ENCODE peak calls at places on chromosome 17, in five cellular contexts. L, R, W, Z and P are unnamed samples.

GRCh38 chr17:32671891-32672290 is 185.1 kb downstream of the CDK5R1 start:
- DNase-seq in L (no peak), R (no peak), W (no peak), Z (no peak), P (no peak)

GRCh38 chr17:28958820-28959455 is 7.6 kb upstream of the PHF12 start:
- DNase-seq in L (no peak), R (no peak), W (no peak), Z (no peak), P (no peak)

GRCh38 chr17:59267776-59268175 is 47.5 kb downstream of the GDPD1 start:
- DNase-seq in L (no peak), R (no peak), W (no peak), Z (no peak), P (no peak)

GRCh38 chr17:67121317-67121887 is 77.0 kb downstream of the CACNG1 start:
- DNase-seq in L (no peak), R (no peak), W (no peak), Z (no peak), P (no peak)

GRCh38 chr17:81238815-81239713 is at the start of the genes NDUFAF8 and TEPSIN:
- DNase-seq in L (peak), R (peak), W (peak), Z (peak), P (peak)

GRCh38 chr17:64217249-64217652 is 45.8 kb downstream of the TEX2 start:
- DNase-seq in L (no peak), R (peak), W (no peak), Z (no peak), P (no peak)

GRCh38 chr17:68319420-68320162 is 28.3 kb downstream of the ARSG start:
- DNase-seq in L (no peak), R (no peak), W (no peak), Z (peak), P (no peak)

GRCh38 chr17:43574896-43575525 is 28.9 kb upstream of the ETV4 start:
- DNase-seq in L (no peak), R (no peak), W (no peak), Z (no peak), P (no peak)

GRCh38 chr17:4648741-4649140 is 7.3 kb upstream of the ALOX15 start:
- DNase-seq in L (no peak), R (peak), W (no peak), Z (no peak), P (no peak)

GRCh38 chr17:28746611-28747045 is 2.8 kb downstream of the TRAF4 start:
- DNase-seq in L (no peak), R (no peak), W (no peak), Z (no peak), P (no peak)

GRCh38 chr17:499836-500543 is 147.4 kb upstream of the RPH3AL start:
- DNase-seq in L (no peak), R (no peak), W (no peak), Z (no peak), P (peak)

GRCh38 chr17:36722121-36722902 is 120.9 kb downstream of the MRM1 start:
- DNase-seq in L (peak), R (no peak), W (no peak), Z (no peak), P (no peak)

GRCh38 chr17:73358668-73359067 is 46.9 kb upstream of the CDC42EP4 start:
- DNase-seq in L (no peak), R (no peak), W (no peak), Z (no peak), P (no peak)

GRCh38 chr17:81868674-81869220 is 2.4 kb downstream of the ARHGDIA start:
- DNase-seq in L (peak), R (peak), W (peak), Z (no peak), P (peak)

GRCh38 chr17:61594294-61594825 is 3.3 kb upstream of the NACA2 start:
- DNase-seq in L (no peak), R (no peak), W (no peak), Z (no peak), P (no peak)

GRCh38 chr17:31919802-31920525 is 16.8 kb upstream of the SUZ12 start:
- DNase-seq in L (no peak), R (peak), W (no peak), Z (no peak), P (no peak)

GRCh38 chr17:57432507-57433277 is 176.4 kb downstream of the MSI2 start:
- DNase-seq in L (no peak), R (no peak), W (no peak), Z (no peak), P (no peak)

GRCh38 chr17:80720624-80721577 is 176.3 kb downstream of the RPTOR start:
- DNase-seq in L (no peak), R (no peak), W (no peak), Z (no peak), P (no peak)

GRCh38 chr17:4892499-4893221 is 6.7 kb upstream of the C17orf107 start:
- DNase-seq in L (no peak), R (no peak), W (no peak), Z (no peak), P (no peak)

GRCh38 chr17:6393368-6393952 is 41.5 kb downstream of the AIPL1 start:
- DNase-seq in L (no peak), R (peak), W (no peak), Z (no peak), P (no peak)

GRCh38 chr17:20922128-20922670 is 120.6 kb downstream of the USP22 start:
- DNase-seq in L (peak), R (no peak), W (no peak), Z (no peak), P (no peak)

GRCh38 chr17:69960755-69961154 is 114.3 kb upstream of the KCNJ16 start:
- DNase-seq in L (no peak), R (no peak), W (no peak), Z (no peak), P (no peak)

GRCh38 chr17:6567528-6568185 is 11.3 kb upstream of the PITPNM3 start:
- DNase-seq in L (no peak), R (no peak), W (peak), Z (no peak), P (no peak)

GRCh38 chr17:1724869-1725641 is 551 bp downstream of the WDR81 start:
- DNase-seq in L (no peak), R (no peak), W (peak), Z (no peak), P (peak)

GRCh38 chr17:57586099-57586702 is 158.9 kb downstream of the CCDC182 start:
- DNase-seq in L (no peak), R (no peak), W (peak), Z (no peak), P (no peak)

GRCh38 chr17:1412185-1413110 is 12.4 kb upstream of the YWHAE start:
- DNase-seq in L (no peak), R (peak), W (no peak), Z (no peak), P (no peak)

GRCh38 chr17:73003487-73003886 is 89.0 kb downstream of the SLC39A11 start:
- DNase-seq in L (no peak), R (peak), W (no peak), Z (no peak), P (no peak)

GRCh38 chr17:9814337-9814945 is 7.4 kb downstream of the GSG1L2 start:
- DNase-seq in L (no peak), R (no peak), W (no peak), Z (no peak), P (no peak)

GRCh38 chr17:75778861-75779249 is 5.8 kb upstream of the UNK start:
- DNase-seq in L (no peak), R (peak), W (no peak), Z (no peak), P (no peak)

GRCh38 chr17:29571883-29572681 is 3.6 kb downstream of the TP53I13 start:
- DNase-seq in L (no peak), R (no peak), W (peak), Z (no peak), P (no peak)

GRCh38 chr17:80889897-80890550 is 101.6 kb upstream of the CHMP6 start:
- DNase-seq in L (no peak), R (no peak), W (no peak), Z (no peak), P (no peak)

GRCh38 chr17:9052921-9053320 is 31.6 kb downstream of the NTN1 start:
- DNase-seq in L (no peak), R (no peak), W (no peak), Z (no peak), P (no peak)

GRCh38 chr17:35152741-35153140 is 5.1 kb downstream of the UNC45B start:
- DNase-seq in L (no peak), R (no peak), W (no peak), Z (no peak), P (no peak)

GRCh38 chr17:34639706-34640425 is 60.5 kb downstream of the TMEM132E start:
- DNase-seq in L (no peak), R (no peak), W (no peak), Z (no peak), P (no peak)

DNA sequence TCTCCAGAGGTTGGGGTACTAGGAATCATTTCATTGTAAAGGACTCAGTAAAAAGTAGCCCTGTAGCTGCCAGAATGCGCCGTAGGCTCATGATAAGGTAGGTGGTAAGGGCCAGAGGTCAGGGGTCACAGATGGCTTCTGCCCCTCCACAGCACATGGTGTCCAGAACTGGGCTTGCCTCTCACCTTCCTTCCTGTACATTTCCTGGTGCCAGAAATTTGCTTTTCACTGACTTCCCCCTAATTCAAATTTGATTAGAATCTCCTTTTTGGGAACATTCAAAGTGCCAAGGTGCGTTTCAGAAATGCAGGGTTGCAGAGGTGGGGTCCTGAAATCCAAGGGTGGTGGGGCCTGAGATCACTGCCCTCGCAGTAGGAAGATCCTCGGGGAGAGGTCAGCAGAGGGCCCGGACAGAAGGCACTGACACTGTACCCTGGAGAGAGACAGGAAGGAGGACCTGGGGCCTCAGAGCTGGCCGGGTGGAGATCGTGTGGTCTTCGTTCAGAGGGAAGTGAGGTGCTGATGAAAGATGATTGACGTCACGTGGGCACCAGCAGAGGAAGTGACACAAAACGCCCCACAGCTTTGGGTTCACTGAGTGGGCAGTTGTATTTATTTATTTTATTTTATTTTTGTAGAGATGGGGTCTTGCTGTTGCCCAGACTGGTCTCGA is 25.5 kb upstream of the METRNL start:
- DNase-seq in L (no peak), R (no peak), W (no peak), Z (no peak), P (peak)
- TF ChIP-seq REST in L (no peak), R (no peak), W (no peak), Z (no peak), P (peak)

DNA sequence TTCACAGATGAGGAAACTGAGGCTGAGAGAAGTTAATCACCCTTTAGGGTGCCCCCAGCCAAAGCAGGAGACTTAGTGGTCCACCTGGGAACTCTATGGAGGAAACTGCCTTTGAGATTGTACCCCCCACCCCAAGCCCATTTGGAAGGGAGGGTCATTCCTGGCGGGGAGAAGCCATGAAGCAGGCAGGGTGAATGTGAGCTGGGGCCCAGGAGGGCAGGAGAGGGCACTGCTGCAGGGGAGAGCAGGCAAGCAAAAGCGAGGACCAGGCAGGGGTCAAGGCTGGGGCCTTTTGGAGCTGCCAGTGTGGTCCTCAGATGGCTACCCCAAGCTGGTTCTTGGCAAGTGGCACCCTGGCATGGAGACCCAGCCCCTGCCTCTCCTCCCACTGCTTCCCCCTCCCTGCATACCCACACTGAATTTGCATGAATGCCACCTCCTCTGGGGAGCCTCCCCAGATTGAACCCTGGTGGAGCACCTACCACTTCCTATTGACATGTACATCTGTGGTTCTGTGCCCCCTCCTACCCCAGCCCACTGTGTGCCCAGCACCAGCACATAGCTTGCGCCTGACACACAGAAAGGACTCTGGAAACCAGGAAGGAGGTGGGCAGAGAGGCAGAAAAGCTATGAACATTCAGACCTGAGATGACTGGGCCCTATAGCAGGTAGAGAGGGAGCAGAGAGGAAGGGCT is 977 bp upstream of the TMC6 start:
- DNase-seq in L (no peak), R (no peak), W (no peak), Z (no peak), P (no peak)
- TF ChIP-seq GABPA in L (no peak), R (no peak), W (no peak), Z (no peak), P (no peak)

GRCh38 chr17:77546772-77547201 is 406.0 kb downstream of the SEC14L1 start:
- DNase-seq in L (no peak), R (no peak), W (peak), Z (no peak), P (no peak)
- H3K4me3 ChIP-seq in L (no peak), R (no peak), W (no peak), Z (no peak), P (no peak)

DNA sequence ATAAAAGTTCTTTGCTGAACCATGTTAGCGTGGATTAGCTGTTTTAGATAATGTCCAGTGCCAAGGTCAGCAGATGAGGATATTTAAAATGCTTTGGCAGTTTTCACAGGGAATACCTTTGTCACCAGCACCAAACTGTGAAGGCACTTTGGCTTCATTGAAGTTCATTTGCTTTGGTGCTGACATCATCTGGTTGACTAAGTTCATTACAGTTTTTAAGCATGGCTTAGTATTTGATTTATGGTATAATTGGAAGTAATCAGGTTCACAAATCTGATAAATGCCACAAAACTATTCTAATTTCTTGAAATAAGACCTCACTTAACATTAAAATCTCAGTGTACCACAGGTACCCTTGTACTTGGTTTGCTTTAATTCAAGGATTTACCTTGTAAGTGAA is 4.3 kb downstream of the GID4 start:
- DNase-seq in L (no peak), R (no peak), W (no peak), Z (no peak), P (no peak)
- TF ChIP-seq REST in L (no peak), R (no peak), W (no peak), Z (no peak), P (no peak)

GRCh38 chr17:71423871-71424546 is 696.8 kb upstream of the SOX9 start:
- DNase-seq in L (no peak), R (no peak), W (no peak), Z (no peak), P (no peak)
- TF ChIP-seq GABPA in L (no peak), R (no peak), W (no peak), Z (no peak), P (no peak)

DNA sequence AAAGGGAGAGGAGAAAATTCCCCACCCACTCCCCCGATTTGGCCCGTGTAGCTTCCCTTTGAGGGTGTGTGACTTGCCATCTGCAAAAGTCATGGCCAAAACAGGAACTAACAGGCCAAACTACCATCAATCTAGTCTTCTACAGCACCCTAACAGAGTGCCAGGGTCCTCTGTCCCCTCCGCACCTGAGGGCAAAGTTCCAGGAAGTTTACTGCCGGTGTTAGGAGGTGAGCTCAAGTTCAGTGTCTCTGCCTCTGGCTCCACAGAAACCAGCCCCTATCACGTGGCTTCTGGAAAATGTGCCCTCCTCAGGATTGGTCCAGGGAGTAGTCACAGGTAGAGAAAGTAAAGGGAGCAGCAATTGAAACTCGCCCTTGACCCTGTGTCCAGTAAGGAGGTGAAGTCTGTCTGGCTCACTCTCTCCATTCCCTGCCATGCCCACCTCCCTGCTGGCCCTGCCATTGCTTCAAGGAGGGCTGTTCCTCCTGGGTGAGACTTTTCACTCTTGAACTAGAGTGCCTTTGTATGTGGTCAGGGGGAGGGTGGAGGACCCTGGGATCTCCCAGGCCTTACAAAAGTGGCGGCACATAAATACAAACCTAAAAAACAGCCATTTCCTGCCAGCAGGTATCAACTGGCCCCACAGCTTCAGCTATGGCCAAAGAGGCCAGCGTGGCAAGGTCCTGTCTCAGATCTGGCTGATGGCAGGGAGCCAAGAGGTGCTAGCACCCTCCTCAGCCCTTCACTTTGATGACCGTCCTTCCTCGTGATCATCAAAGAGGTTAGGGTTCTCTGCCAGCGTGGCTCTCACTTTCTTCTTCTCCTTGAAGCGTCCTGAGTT is 5.3 kb downstream of the PRR15L start:
- DNase-seq in L (no peak), R (peak), W (no peak), Z (no peak), P (no peak)
- H3K4me3 ChIP-seq in L (no peak), R (no peak), W (no peak), Z (no peak), P (no peak)

DNA sequence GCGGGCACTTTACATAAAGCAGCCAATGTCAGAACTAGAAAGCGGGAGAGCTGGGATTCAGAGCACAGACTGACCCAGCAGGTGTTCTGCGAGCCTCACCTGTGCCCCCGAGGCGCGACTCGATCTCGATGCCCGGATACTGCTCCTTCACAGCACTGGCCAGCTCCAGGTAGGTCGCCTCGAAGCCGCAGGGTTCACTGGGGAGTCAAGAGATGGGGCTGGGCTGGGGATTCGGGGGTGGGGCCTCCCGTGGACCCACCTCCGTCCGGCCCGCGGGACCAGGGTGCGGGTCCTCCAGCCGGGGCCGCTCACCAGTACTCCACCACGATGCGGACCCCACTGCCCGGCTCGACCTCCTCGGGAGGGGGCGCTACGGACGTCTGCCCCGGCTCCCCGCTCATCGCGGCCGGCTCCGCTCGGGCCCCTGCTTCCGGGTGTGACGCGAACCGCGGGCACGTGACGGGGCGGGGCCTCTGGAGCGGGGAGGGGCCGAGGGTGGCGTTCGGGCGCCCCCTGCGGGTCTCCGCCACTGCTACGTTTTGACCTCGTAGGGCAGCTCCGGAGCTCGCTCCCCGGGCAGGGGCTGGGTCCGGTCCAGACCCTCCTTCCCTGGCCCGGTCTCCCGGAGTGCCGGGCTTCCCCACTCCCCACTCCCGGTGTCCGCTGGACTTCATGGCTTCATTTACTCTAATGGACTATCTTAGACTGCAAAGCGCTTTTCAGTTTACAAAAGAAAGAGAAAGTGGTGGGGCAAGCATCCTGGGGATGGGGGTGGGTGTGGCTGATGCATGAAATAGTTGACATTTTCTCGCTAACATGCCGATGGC is at the start of gene MIEN1:
- DNase-seq in L (peak), R (peak), W (peak), Z (peak), P (peak)
- TF ChIP-seq REST in L (no peak), R (no peak), W (no peak), Z (no peak), P (no peak)